ENCODE peak calls at places on chromosomes 3 and 15, in five cellular contexts. C, Y, L, V and Z are unnamed samples.

GRCh38 chr3:10173095-10173925 is 8.6 kb downstream of the IRAK2 start:
- DNase-seq in V (peak; percentile 26), L (peak; percentile 65), Y (no peak), C (no peak), Z (no peak)

GRCh38 chr3:168707900-168708299 is 612.2 kb upstream of the GOLIM4 start:
- DNase-seq in V (no peak), L (no peak), C (no peak), Y (no peak), Z (no peak)

GRCh38 chr3:32160706-32161105 is 54.3 kb downstream of the GPD1L start:
- DNase-seq in Y (no peak), V (no peak), C (no peak), L (no peak), Z (no peak)

GRCh38 chr3:64121750-64122311 is 98.5 kb upstream of the PSMD6 start:
- DNase-seq in Y (no peak), V (no peak), L (no peak), C (no peak), Z (no peak)

GRCh38 chr3:11134794-11135193 is 19.5 kb upstream of the HRH1 start:
- DNase-seq in L (no peak), V (no peak), C (no peak), Y (no peak), Z (no peak)

GRCh38 chr15:100330221-100330620 is 11.6 kb downstream of the ADAMTS17 start:
- DNase-seq in L (no peak), Y (no peak), C (no peak), V (no peak), Z (no peak)

GRCh38 chr15:66901336-66902100 is 163.9 kb upstream of the SMAD3 start:
- DNase-seq in C (no peak), L (peak; percentile 45), V (peak; percentile 45), Y (no peak), Z (no peak)

GRCh38 chr3:34357461-34357860 is 559.0 kb downstream of the PDCD6IP start:
- DNase-seq in L (no peak), V (no peak), C (no peak), Y (no peak), Z (no peak)

GRCh38 chr3:129934234-129935123 is 40.0 kb upstream of the TRH start:
- DNase-seq in L (no peak), Y (peak; percentile 37), C (peak; percentile 37), V (peak; percentile 40), Z (no peak)

GRCh38 chr15:51377038-51377761 is 35.7 kb downstream of the GLDN start:
- DNase-seq in L (peak; percentile 81), V (no peak), C (no peak), Y (no peak), Z (no peak)

GRCh38 chr3:101940521-101940992 is 91.2 kb downstream of the NFKBIZ start:
- DNase-seq in Y (peak; percentile 23), L (peak; percentile 98), C (peak; percentile 82), V (peak; percentile 24), Z (peak; percentile 78)

GRCh38 chr3:98786364-98786930 is 23.3 kb downstream of the ST3GAL6 start:
- DNase-seq in Y (no peak), V (no peak), L (no peak), C (no peak), Z (no peak)

GRCh38 chr3:104873331-104873730 is 493.4 kb upstream of the ALCAM start:
- DNase-seq in L (peak; percentile 87), Y (no peak), C (no peak), V (no peak), Z (no peak)

GRCh38 chr3:56365905-56366640 is 102.2 kb downstream of the ERC2 start:
- DNase-seq in Y (no peak), V (no peak), C (no peak), L (no peak), Z (no peak)

GRCh38 chr15:78242128-78242527 is 7.8 kb upstream of the ACSBG1 start:
- DNase-seq in C (peak; percentile 54), V (peak; percentile 41), Y (no peak), L (no peak), Z (no peak)

GRCh38 chr3:18234717-18235335 is 190.3 kb downstream of the SATB1 start:
- DNase-seq in C (no peak), L (peak; percentile 31), Y (no peak), V (no peak), Z (no peak)

GRCh38 chr15:38671675-38672141 is 107.1 kb upstream of the RASGRP1 start:
- DNase-seq in Y (no peak), C (no peak), L (no peak), V (no peak), Z (no peak)

GRCh38 chr3:196093271-196094111 is 11.6 kb upstream of the TFRC start:
- DNase-seq in Y (peak; percentile 27), C (no peak), V (no peak), L (no peak), Z (peak; percentile 56)

GRCh38 chr15:63338170-63338569 is 43.5 kb downstream of the CA12 start:
- DNase-seq in C (no peak), V (no peak), L (peak; percentile 84), Y (no peak), Z (no peak)

GRCh38 chr3:53163459-53164387 is 2.7 kb downstream of the PRKCD start:
- DNase-seq in L (no peak), C (no peak), Y (no peak), V (no peak), Z (no peak)

GRCh38 chr3:12473503-12473902 is 10.8 kb upstream of the TSEN2 start:
- DNase-seq in V (no peak), C (no peak), L (no peak), Y (no peak), Z (no peak)

GRCh38 chr3:38001456-38002081 is 11.0 kb downstream of the VILL start:
- DNase-seq in L (no peak), C (no peak), Y (no peak), V (no peak), Z (peak; percentile 42)

GRCh38 chr15:80744826-80745225 is 34.3 kb upstream of the CEMIP start:
- DNase-seq in Y (no peak), L (peak; percentile 38), C (no peak), V (no peak), Z (no peak)

GRCh38 chr15:48946088-48946839 is 17.5 kb downstream of the SHC4 start:
- DNase-seq in V (peak; percentile 50), Y (no peak), L (peak; percentile 90), C (no peak), Z (no peak)

GRCh38 chr3:160081958-160082533 is 93.4 kb downstream of the IL12A start:
- DNase-seq in V (no peak), L (no peak), C (no peak), Y (no peak), Z (no peak)

GRCh38 chr15:77112819-77113569 is 42.1 kb upstream of the TSPAN3 start:
- DNase-seq in L (no peak), Y (no peak), C (no peak), V (no peak), Z (no peak)

GRCh38 chr3:170355738-170356595 is 1.5 kb upstream of the SKIL start:
- DNase-seq in L (peak; percentile 57), C (peak; percentile 64), Y (peak; percentile 58), V (peak; percentile 66), Z (peak; percentile 58)

GRCh38 chr3:126925411-126926171 is 57.3 kb upstream of the PLXNA1 start:
- DNase-seq in V (no peak), Y (no peak), L (no peak), C (no peak), Z (peak; percentile 76)

GRCh38 chr3:171142985-171143384 is 116.5 kb upstream of the SLC2A2 start:
- DNase-seq in C (no peak), V (no peak), Y (no peak), L (peak; percentile 76), Z (no peak)

DNA sequence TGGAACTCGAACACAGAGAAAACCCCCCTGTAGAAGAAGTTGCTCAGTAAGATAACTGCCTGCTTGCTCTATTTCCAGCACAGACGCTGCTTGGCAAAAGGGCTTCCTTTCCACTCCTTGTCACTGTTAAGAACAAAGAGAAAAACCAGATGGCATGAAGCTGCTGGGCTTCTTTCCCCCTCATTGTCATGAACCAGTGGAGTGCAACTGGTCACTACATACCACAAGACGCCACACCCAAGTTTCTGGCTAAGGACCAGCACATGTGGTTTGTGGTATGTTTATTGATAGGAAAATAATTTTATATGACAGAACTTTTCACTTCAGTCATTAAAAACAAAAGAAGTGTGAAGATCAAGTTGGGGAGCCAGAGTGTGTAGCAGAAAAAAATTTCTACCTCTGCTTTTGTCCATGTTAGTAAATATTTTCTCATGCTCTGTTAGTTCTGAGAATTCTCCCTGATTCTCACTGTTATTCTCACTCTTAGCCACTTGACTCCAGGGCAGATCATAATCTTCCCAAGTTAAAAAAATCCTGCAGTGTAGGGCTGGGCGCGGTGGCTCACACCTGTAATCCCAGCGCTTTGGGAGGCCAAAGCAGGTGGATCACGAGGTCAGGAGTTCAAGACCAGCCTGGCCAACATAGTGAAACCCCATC is 37.9 kb downstream of the CLK3 start:
- DNase-seq in L (peak; percentile 85), C (no peak), Y (no peak), V (no peak), Z (no peak)
- H3K27ac ChIP-seq in L (no peak overlapping the region), C (no peak overlapping the region), Y (no peak overlapping the region), V (no peak overlapping the region), Z (no peak overlapping the region)

GRCh38 chr3:188683032-188683491 is 488.7 kb upstream of the TPRG1 start:
- DNase-seq in L (peak; percentile 100), V (no peak), Y (no peak), C (no peak), Z (no peak)
- H3K27ac ChIP-seq in L (peak overlapping the region; percentile 87), V (peak overlapping the region; percentile 27), Y (no peak overlapping the region), C (no peak overlapping the region), Z (no peak overlapping the region)

GRCh38 chr15:88191806-88192165 is 64.8 kb downstream of the NTRK3 start:
- DNase-seq in L (no peak), Y (no peak), V (no peak), C (no peak), Z (no peak)
- H3K27ac ChIP-seq in L (no peak overlapping the region), Y (no peak overlapping the region), V (no peak overlapping the region), C (no peak overlapping the region), Z (no peak overlapping the region)

DNA sequence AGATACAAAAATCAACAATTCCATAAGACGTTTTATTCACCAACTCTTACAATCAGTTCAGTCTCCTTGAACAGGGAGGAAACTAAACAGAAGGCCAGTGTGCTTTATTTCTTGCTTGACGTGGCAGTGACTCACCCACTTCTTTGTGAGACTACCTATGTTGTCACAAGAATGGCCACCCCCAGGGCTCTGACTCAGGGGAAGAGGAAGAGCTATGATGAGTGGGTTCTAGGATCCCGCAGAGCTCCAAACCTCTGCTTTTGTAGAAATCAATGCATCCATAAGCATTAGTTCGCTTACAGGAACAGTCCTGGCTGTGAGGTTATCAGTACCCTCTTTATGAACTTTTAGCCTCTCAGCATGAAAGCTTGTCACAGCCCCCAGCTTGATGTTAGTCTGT is 102.7 kb downstream of the SENP2 start:
- DNase-seq in Y (no peak), V (peak; percentile 87), C (no peak), L (peak; percentile 98), Z (no peak)
- H3K27ac ChIP-seq in Y (no peak overlapping the region), V (peak overlapping the region; percentile 90), C (no peak overlapping the region), L (peak overlapping the region; percentile 95), Z (no peak overlapping the region)

GRCh38 chr15:69080958-69081248 is 66.4 kb downstream of the NOX5 start:
- DNase-seq in V (no peak), Y (no peak), L (peak; percentile 18), C (no peak), Z (no peak)
- H3K27ac ChIP-seq in V (no peak overlapping the region), Y (no peak overlapping the region), L (no peak overlapping the region), C (no peak overlapping the region), Z (no peak overlapping the region)

GRCh38 chr3:36988336-36988735 is 4.6 kb downstream of the EPM2AIP1 start:
- DNase-seq in V (no peak), L (no peak), Y (no peak), C (no peak), Z (no peak)
- H3K27ac ChIP-seq in V (no peak overlapping the region), L (no peak overlapping the region), Y (no peak overlapping the region), C (no peak overlapping the region), Z (no peak overlapping the region)

GRCh38 chr3:192496951-192497350 is 230.4 kb downstream of the FGF12 start:
- DNase-seq in C (no peak), Y (no peak), V (no peak), L (no peak), Z (no peak)
- H3K27ac ChIP-seq in C (no peak overlapping the region), Y (no peak overlapping the region), V (no peak overlapping the region), L (no peak overlapping the region), Z (no peak overlapping the region)